ENCODE peak calls at places on chromosomes 4 and X, in ten cellular contexts. R, L, B, A, K, U, F, P, W and E are unnamed samples.

GRCh38 chr4:80918004-80918403 is 112.5 kb upstream of the BMP3 start:
- DNase-seq in R (no peak), L (peak), B (peak), A (peak), K (no peak), U (no peak), F (no peak), P (no peak), W (no peak), E (peak)

GRCh38 chrX:106243376-106243775 is 75.3 kb downstream of the PWWP3B start:
- DNase-seq in R (no peak), L (no peak), B (peak), A (no peak), K (no peak), U (no peak), F (no peak), P (no peak), W (no peak), E (peak)

GRCh38 chr4:144954224-144954623 is 143.8 kb downstream of the ANAPC10 start:
- DNase-seq in R (no peak), L (no peak), B (no peak), A (no peak), K (no peak), U (no peak), F (no peak), P (no peak), W (no peak), E (no peak)

GRCh38 chrX:23756165-23756564 is 13.1 kb upstream of the ACOT9 start:
- DNase-seq in R (peak), L (peak), B (peak), A (peak), K (no peak), U (peak), F (peak), P (no peak), W (peak), E (peak)

GRCh38 chrX:20265221-20265725 is 1.4 kb downstream of the RPS6KA3 start:
- DNase-seq in R (peak), L (peak), B (peak), A (peak), K (no peak), U (peak), F (peak), P (no peak), W (peak), E (peak)

GRCh38 chr4:140305053-140305452 is 68.4 kb upstream of the SCOC start:
- DNase-seq in R (no peak), L (no peak), B (no peak), A (no peak), K (no peak), U (no peak), F (no peak), P (no peak), W (no peak), E (peak)

GRCh38 chr4:98939892-98940298 is 11.0 kb upstream of the EIF4E start:
- DNase-seq in R (no peak), L (peak), B (peak), A (peak), K (no peak), U (no peak), F (peak), P (peak), W (peak), E (peak)

GRCh38 chr4:111678466-111678865 is 466.8 kb upstream of the FAM241A start:
- DNase-seq in R (no peak), L (peak), B (peak), A (peak), K (no peak), U (no peak), F (no peak), P (no peak), W (no peak), E (peak)

GRCh38 chrX:111869639-111870034 is 6.3 kb upstream of the TRPC5OS start:
- DNase-seq in R (peak), L (peak), B (peak), A (peak), K (peak), U (no peak), F (peak), P (no peak), W (peak), E (peak)

GRCh38 chr4:123398803-123399637 is 2.4 kb downstream of the SPRY1 start:
- DNase-seq in R (peak), L (peak), B (peak), A (peak), K (no peak), U (no peak), F (no peak), P (no peak), W (peak), E (peak)

GRCh38 chr4:156493858-156494257 is 477.7 kb downstream of the PDGFC start:
- DNase-seq in R (no peak), L (no peak), B (no peak), A (no peak), K (no peak), U (no peak), F (no peak), P (no peak), W (no peak), E (no peak)

GRCh38 chr4:103091601-103092223 is 7.9 kb downstream of the BDH2 start:
- DNase-seq in R (no peak), L (peak), B (peak), A (peak), K (no peak), U (no peak), F (peak), P (no peak), W (peak), E (peak)

GRCh38 chr4:111991797-111992196 is 153.5 kb upstream of the FAM241A start:
- DNase-seq in R (no peak), L (peak), B (peak), A (peak), K (peak), U (no peak), F (no peak), P (no peak), W (no peak), E (peak)

GRCh38 chrX:7414753-7415152 is 266.8 kb upstream of the PUDP start:
- DNase-seq in R (no peak), L (no peak), B (no peak), A (no peak), K (no peak), U (no peak), F (no peak), P (no peak), W (no peak), E (no peak)

GRCh38 chrX:118212817-118213183 is 96.2 kb upstream of the KLHL13 start:
- DNase-seq in R (no peak), L (no peak), B (no peak), A (no peak), K (no peak), U (no peak), F (no peak), P (no peak), W (peak), E (no peak)

GRCh38 chr4:1150875-1151274 is 21.5 kb downstream of the SPON2 start:
- DNase-seq in R (no peak), L (no peak), B (no peak), A (no peak), K (no peak), U (no peak), F (no peak), P (peak), W (no peak), E (no peak)

GRCh38 chrX:153818571-153819397 is 11.6 kb downstream of the PDZD4 start:
- DNase-seq in R (peak), L (peak), B (no peak), A (peak), K (no peak), U (no peak), F (peak), P (no peak), W (no peak), E (no peak)

GRCh38 chrX:9638871-9639270 is 126.8 kb downstream of the GPR143 start:
- DNase-seq in R (no peak), L (no peak), B (no peak), A (no peak), K (no peak), U (no peak), F (no peak), P (no peak), W (no peak), E (no peak)

GRCh38 chr4:38310446-38311043 is 350.3 kb downstream of the PTTG2 start:
- DNase-seq in R (no peak), L (no peak), B (no peak), A (no peak), K (no peak), U (no peak), F (no peak), P (no peak), W (no peak), E (no peak)

GRCh38 chr4:153113061-153113837 is 91.0 kb upstream of the TRIM2 start:
- DNase-seq in R (no peak), L (peak), B (no peak), A (no peak), K (no peak), U (peak), F (no peak), P (no peak), W (no peak), E (peak)

GRCh38 chr4:21753084-21753760 is 195.3 kb downstream of the KCNIP4 start:
- DNase-seq in R (no peak), L (no peak), B (peak), A (no peak), K (no peak), U (no peak), F (no peak), P (no peak), W (no peak), E (peak)

GRCh38 chr4:168666531-168666930 is 169.7 kb downstream of the PALLD start:
- DNase-seq in R (no peak), L (peak), B (peak), A (peak), K (no peak), U (no peak), F (no peak), P (no peak), W (no peak), E (peak)

DNA sequence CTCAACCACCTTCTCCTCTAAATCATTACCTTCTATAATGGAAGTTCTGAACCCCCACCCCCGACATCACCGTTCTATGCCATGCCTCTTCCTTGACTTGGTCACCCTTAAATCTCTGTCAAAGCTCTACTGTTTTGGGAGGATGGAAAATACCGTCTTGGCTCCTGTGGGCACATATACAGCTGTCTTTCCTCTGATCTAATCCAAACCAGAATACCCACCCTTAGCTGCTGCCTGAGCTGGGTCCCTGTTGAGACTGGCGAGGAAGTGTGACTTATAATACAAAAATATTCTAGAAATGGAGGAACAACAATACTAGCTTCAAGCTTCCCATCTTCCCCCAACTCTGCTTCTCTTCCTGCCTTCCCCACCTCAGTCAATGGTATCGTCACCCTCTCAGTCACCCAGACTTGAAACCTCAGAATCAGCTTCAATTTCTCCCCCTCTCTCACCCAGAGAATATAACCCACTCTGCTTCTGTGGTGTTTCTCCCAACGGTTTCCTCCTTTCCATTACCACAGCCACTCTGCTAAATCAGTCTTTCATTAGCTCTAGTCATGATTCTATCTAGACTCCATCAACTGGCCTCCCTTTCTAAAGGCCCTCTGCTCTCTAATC is 583 bp upstream of the IL2RG start:
- DNase-seq in R (no peak), L (no peak), B (no peak), A (no peak), K (no peak), U (no peak), F (no peak), P (no peak), W (peak), E (no peak)
- H3K4me3 ChIP-seq in R (no peak), L (no peak), B (no peak), A (no peak), K (no peak), U (no peak), F (no peak), P (no peak), W (peak), E (no peak)

DNA sequence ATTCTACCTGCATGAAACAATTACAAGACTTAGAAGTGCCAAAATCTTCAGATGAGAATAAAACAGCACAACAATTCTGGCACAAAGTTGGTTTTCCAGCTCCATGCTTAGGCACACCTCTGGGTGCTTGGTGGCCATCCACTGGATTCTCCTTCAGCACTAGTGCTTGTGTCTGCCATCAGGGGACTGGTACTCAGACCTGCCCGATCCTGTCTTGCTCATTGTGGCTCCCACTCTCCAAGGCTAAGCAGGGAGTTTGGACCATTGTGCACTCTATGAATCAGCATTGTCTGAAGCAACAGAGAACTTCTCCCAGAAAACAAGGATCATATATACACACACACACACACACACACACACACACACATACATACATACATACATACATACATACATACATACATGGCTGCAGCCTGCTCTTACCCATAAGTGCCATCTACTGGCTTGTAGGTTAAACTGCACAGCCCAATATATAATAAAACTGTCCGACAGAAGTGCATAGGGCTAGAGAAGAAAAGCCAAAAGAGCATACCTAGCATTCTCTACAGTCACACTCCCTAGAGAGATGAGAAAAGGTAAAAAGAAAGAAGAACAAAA is 345.3 kb upstream of the LCORL start:
- DNase-seq in R (no peak), L (peak), B (peak), A (peak), K (no peak), U (no peak), F (no peak), P (no peak), W (peak), E (peak)
- TF ChIP-seq CTCF in R (peak), L (peak), B (peak), A (peak), K (peak), U (no peak), F (no peak), P (no peak), W (peak), E (peak)

GRCh38 chr4:41471126-41471665 is 66.8 kb upstream of the LIMCH1 start:
- DNase-seq in R (no peak), L (no peak), B (no peak), A (no peak), K (no peak), U (no peak), F (no peak), P (no peak), W (no peak), E (no peak)

GRCh38 chr4:41476310-41476709 is 61.6 kb upstream of the LIMCH1 start:
- DNase-seq in R (no peak), L (no peak), B (no peak), A (no peak), K (no peak), U (no peak), F (no peak), P (no peak), W (no peak), E (no peak)

GRCh38 chr4:41468122-41468521 is 69.8 kb upstream of the LIMCH1 start:
- DNase-seq in R (no peak), L (no peak), B (no peak), A (no peak), K (no peak), U (no peak), F (no peak), P (no peak), W (no peak), E (no peak)

GRCh38 chr4:41472098-41472497 is 65.9 kb upstream of the LIMCH1 start:
- DNase-seq in R (no peak), L (no peak), B (no peak), A (no peak), K (no peak), U (no peak), F (no peak), P (no peak), W (no peak), E (no peak)

DNA sequence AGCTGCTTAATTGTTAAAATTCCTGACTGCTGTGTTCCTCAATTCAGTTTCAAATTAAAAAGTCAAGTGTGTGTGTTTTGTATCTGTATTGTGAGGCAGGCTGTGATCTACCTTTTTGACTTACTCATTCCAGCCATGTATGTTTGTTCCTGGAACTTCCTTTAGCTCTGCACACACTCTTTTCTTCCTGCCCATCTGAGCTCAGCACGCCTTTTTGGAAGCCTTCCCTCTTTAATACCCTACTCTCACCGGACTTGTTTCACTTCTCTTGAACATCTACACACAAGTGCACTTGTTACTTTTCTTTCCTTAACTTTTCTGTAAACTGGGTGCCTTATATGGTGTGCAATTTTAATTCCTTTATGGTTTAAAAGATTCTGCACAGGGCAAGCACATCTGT is 66.3 kb upstream of the LIMCH1 start:
- DNase-seq in R (no peak), L (no peak), B (no peak), A (no peak), K (no peak), U (no peak), F (no peak), P (no peak), W (no peak), E (no peak)
- H3K4me3 ChIP-seq in R (no peak), L (no peak), B (no peak), A (no peak), K (no peak), U (no peak), F (no peak), P (no peak), W (no peak), E (no peak)

GRCh38 chr4:66926687-66927086 is 618.6 kb downstream of the CENPC start:
- DNase-seq in R (no peak), L (no peak), B (no peak), A (no peak), K (no peak), U (no peak), F (no peak), P (no peak), W (no peak), E (no peak)
- TF ChIP-seq CTCF in R (no peak), L (no peak), B (no peak), A (no peak), K (no peak), U (no peak), F (no peak), P (no peak), W (no peak), E (no peak)